ENCODE peak calls at places on chromosomes 3 and 15, in eight cellular contexts. Q, X, V, W, L, P, G and A are unnamed samples.

GRCh38 chr15:41971089-41971892 is 1.1 kb downstream of the EHD4 start:
- DNase-seq in Q (peak; percentile 74), X (peak; percentile 60), V (peak; percentile 78), W (peak; percentile 71), L (peak; percentile 83), P (peak; percentile 72), G (peak; percentile 83), A (peak; percentile 66)

GRCh38 chr15:48733615-48734014 is 77.3 kb downstream of the CEP152 start:
- DNase-seq in Q (no peak), X (no peak), V (no peak), W (no peak), L (no peak), P (no peak), G (no peak), A (no peak)

GRCh38 chr15:83571820-83572707 is 81.9 kb upstream of the ADAMTSL3 start:
- DNase-seq in Q (no peak), X (no peak), V (no peak), W (no peak), L (peak; percentile 54), P (no peak), G (peak; percentile 65), A (no peak)

GRCh38 chr15:26453914-26454313 is 319.0 kb downstream of the GABRB3 start:
- DNase-seq in Q (no peak), X (no peak), V (no peak), W (no peak), L (no peak), P (no peak), G (no peak), A (no peak)

GRCh38 chr3:24155291-24155690 is 210.2 kb downstream of the NR1D2 start:
- DNase-seq in Q (no peak), X (no peak), V (no peak), W (no peak), L (no peak), P (no peak), G (no peak), A (no peak)

GRCh38 chr3:40452562-40452875 is 4.6 kb upstream of the RPL14 start:
- DNase-seq in Q (no peak), X (no peak), V (no peak), W (no peak), L (no peak), P (no peak), G (no peak), A (no peak)

GRCh38 chr3:196634851-196635250 is 4.6 kb upstream of the NRROS start:
- DNase-seq in Q (no peak), X (no peak), V (no peak), W (no peak), L (no peak), P (no peak), G (no peak), A (no peak)

GRCh38 chr3:185402561-185402960 is 39.6 kb downstream of the MAP3K13 start:
- DNase-seq in Q (no peak), X (no peak), V (no peak), W (no peak), L (peak; percentile 43), P (no peak), G (peak; percentile 84), A (no peak)

GRCh38 chr3:55690746-55691540 is 203.8 kb upstream of the WNT5A start:
- DNase-seq in Q (no peak), X (no peak), V (no peak), W (no peak), L (no peak), P (no peak), G (peak; percentile 21), A (no peak)

GRCh38 chr3:127175272-127175671 is 17.7 kb upstream of the PRR23E start:
- DNase-seq in Q (no peak), X (no peak), V (no peak), W (no peak), L (no peak), P (no peak), G (no peak), A (no peak)

GRCh38 chr15:26665950-26666921 is 106.6 kb downstream of the GABRB3 start:
- DNase-seq in Q (no peak), X (no peak), V (no peak), W (no peak), L (no peak), P (no peak), G (no peak), A (no peak)

GRCh38 chr3:187628169-187628568 is 42.0 kb downstream of the SST start:
- DNase-seq in Q (no peak), X (no peak), V (no peak), W (no peak), L (no peak), P (no peak), G (peak; percentile 10), A (no peak)

GRCh38 chr3:187623285-187623814 is 46.8 kb downstream of the SST start:
- DNase-seq in Q (no peak), X (no peak), V (no peak), W (no peak), L (peak; percentile 51), P (no peak), G (no peak), A (no peak)

GRCh38 chr3:187629711-187630110 is 40.5 kb downstream of the SST start:
- DNase-seq in Q (no peak), X (no peak), V (no peak), W (no peak), L (peak; percentile 92), P (no peak), G (no peak), A (no peak)

GRCh38 chr3:187624588-187624987 is 45.6 kb downstream of the SST start:
- DNase-seq in Q (no peak), X (no peak), V (no peak), W (no peak), L (peak; percentile 59), P (no peak), G (no peak), A (no peak)

DNA sequence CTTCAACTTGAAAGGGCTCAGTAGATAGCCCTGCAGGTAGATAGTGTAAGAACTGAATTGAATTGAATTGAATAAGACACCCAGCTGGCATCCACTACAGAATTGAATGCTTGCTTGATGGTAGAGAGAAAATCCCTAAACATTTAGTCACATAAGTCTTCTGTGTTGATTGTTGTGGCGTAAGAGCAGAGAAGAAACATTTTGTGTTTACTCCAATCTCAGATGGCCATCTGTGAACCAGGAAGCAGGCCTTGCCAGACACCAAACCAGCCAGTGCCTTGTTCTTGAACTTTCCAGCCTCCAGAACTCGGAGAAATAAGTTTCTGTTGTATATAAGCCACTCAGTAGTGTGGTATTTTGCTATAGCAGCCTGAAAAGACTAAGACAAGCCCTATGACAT is 43.6 kb downstream of the SST start:
- DNase-seq in Q (no peak), X (no peak), V (no peak), W (no peak), L (no peak), P (no peak), G (no peak), A (no peak)
- H3K4me1 ChIP-seq in Q (no peaks in the 10 kb centered on the region), X (no peaks in the 10 kb centered on the region), V (no peaks in the 10 kb centered on the region), W (no peaks in the 10 kb centered on the region), L (peaks cover 32% of the 10 kb centered on the region), P (no peaks in the 10 kb centered on the region), G (no peaks in the 10 kb centered on the region), A (no peaks in the 10 kb centered on the region)

DNA sequence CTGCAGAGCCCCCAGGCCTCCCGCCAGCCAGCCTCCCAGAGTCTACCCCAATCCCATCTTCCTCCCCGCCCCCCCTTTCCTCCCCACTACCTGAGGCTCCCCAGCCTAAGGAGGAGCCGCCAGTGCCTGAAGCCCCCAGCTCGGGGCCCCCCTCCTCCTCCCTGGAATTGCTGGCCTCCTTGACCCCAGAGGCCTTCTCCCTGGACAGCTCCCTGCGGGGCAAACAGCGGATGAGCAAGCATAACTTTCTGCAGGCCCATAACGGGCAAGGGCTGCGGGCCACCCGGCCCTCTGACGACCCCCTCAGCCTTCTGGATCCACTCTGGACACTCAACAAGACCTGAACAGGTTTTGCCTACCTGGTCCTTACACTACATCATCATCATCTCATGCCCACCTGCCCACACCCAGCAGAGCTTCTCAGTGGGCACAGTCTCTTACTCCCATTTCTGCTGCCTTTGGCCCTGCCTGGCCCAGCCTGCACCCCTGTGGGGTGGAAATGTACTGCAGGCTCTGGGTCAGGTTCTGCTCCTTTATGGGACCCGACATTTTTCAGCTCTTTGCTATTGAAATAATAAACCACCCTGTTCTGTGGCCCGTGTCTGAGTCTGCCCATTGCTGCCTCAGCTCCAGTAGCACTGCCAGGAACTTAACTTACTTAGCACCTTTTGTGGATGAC is 32.2 kb downstream of the PTPN23 start:
- DNase-seq in Q (no peak), X (no peak), V (no peak), W (no peak), L (no peak), P (no peak), G (no peak), A (no peak)
- H3K36me3 ChIP-seq in Q (peaks cover 70% of the 10 kb centered on the region), X (peaks cover 87% of the 10 kb centered on the region), V (peaks cover 88% of the 10 kb centered on the region), W (peaks cover 35% of the 10 kb centered on the region), L (no peaks in the 10 kb centered on the region), P (peaks cover 4% of the 10 kb centered on the region), G (peaks cover 5% of the 10 kb centered on the region), A (peaks cover 73% of the 10 kb centered on the region)

GRCh38 chr15:74955796-74956647 is 550 bp downstream of the RPP25 start:
- DNase-seq in Q (peak; percentile 55), X (peak; percentile 83), V (peak; percentile 91), W (peak; percentile 50), L (peak; percentile 85), P (peak; percentile 88), G (peak; percentile 78), A (peak; percentile 88)

GRCh38 chr15:74958320-74958907 is 1.8 kb upstream of the RPP25 start:
- DNase-seq in Q (no peak), X (peak; percentile 68), V (peak; percentile 81), W (no peak), L (peak; percentile 79), P (peak; percentile 87), G (peak; percentile 77), A (peak; percentile 80)

GRCh38 chr15:74955017-74955416 is 1.6 kb downstream of the RPP25 start:
- DNase-seq in Q (no peak), X (no peak), V (no peak), W (no peak), L (no peak), P (no peak), G (no peak), A (no peak)

GRCh38 chr15:74957301-74958035 is 896 bp upstream of the RPP25 start:
- DNase-seq in Q (no peak), X (peak; percentile 59), V (peak; percentile 78), W (no peak), L (peak; percentile 59), P (peak; percentile 67), G (peak; percentile 63), A (peak; percentile 73)

DNA sequence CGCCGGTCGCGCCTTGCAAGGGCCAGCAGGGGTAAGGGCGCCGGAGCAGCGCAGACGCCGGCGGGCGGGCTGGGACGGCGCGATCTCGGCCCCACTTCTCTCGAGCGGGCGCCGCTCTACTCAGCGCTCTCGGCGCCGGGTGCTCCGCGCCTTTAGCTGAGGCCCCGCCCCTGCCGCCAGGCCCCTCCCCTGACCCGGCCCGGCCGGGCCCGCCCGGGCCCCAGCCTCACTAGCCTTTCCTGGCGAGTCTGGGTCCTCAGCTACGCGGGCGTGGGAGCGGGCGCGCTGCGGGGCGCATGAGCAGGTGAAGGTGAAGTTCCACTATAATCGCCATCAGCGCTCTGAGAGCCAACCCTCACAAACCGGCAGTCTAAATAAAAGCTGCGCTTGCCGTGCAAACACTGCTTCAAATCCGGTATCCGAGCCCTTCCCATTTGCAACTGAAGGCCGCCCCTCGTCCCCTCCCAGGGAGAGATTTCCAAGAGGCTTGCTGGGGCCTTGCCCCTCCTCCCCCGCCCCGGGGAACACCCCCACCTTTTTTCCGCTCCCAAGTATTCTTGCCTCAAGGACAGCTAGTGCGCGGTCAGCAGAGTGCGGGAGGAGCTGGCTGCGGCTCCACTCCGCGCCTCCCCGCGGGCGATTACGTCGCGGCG is at the start of gene RPP25:
- DNase-seq in Q (peak; percentile 47), X (peak; percentile 84), V (peak; percentile 88), W (peak; percentile 42), L (peak; percentile 87), P (peak; percentile 91), G (peak; percentile 92), A (peak; percentile 87)
- H3K4me1 ChIP-seq in Q (peaks cover 35% of the 10 kb centered on the region), X (peaks cover 58% of the 10 kb centered on the region), V (peaks cover 43% of the 10 kb centered on the region), W (peaks cover 30% of the 10 kb centered on the region), L (peaks cover 3% of the 10 kb centered on the region), P (peaks cover 57% of the 10 kb centered on the region), G (peaks cover 59% of the 10 kb centered on the region), A (peaks cover 58% of the 10 kb centered on the region)

GRCh38 chr15:80161473-80162016 is 8.7 kb downstream of the FAH start:
- DNase-seq in Q (no peak), X (no peak), V (no peak), W (no peak), L (no peak), P (no peak), G (no peak), A (no peak)
- H3K36me3 ChIP-seq in Q (no peaks in the 10 kb centered on the region), X (peaks cover 17% of the 10 kb centered on the region), V (peaks cover 12% of the 10 kb centered on the region), W (no peaks in the 10 kb centered on the region), L (no peaks in the 10 kb centered on the region), P (no peaks in the 10 kb centered on the region), G (no peaks in the 10 kb centered on the region), A (no peaks in the 10 kb centered on the region)